ENCODE peak calls at places on chromosomes 4 and X, in five cellular contexts. D, P, H, U and B are unnamed samples.

GRCh38 chr4:110164251-110164650 is 34.2 kb downstream of the ELOVL6 start:
- DNase-seq in D (no peak), H (no peak), P (no peak), U (no peak), B (no peak)

GRCh38 chr4:39514888-39515401 is 12.3 kb downstream of the UGDH start:
- DNase-seq in U (no peak), D (no peak), P (no peak), H (peak; percentile 96), B (no peak)

GRCh38 chr4:100738388-100739165 is 220.8 kb upstream of the EMCN start:
- DNase-seq in U (peak; percentile 75), H (peak; percentile 85), P (no peak), D (no peak), B (no peak)

GRCh38 chr4:81466841-81467671 is 4.7 kb downstream of the RASGEF1B start:
- DNase-seq in U (peak; percentile 20), P (no peak), H (peak; percentile 53), D (peak; percentile 47), B (peak; percentile 50)

GRCh38 chr4:80162418-80162817 is 34.9 kb upstream of the PRDM8 start:
- DNase-seq in U (no peak), H (no peak), D (no peak), P (no peak), B (no peak)

GRCh38 chrX:123814343-123814742 is 45.5 kb upstream of the XIAP start:
- DNase-seq in P (no peak), U (no peak), D (no peak), H (no peak), B (no peak)

GRCh38 chr4:157204634-157205244 is 15.8 kb upstream of the GRIA2 start:
- DNase-seq in P (no peak), U (no peak), D (peak; percentile 86), H (peak; percentile 76), B (no peak)

GRCh38 chrX:47936224-47936939 is 67.4 kb downstream of the ZNF182 start:
- DNase-seq in U (no peak), D (no peak), P (no peak), H (no peak), B (no peak)

GRCh38 chrX:103398321-103398937 is 22.1 kb downstream of the BEX3 start:
- DNase-seq in P (no peak), U (no peak), H (peak; percentile 64), D (no peak), B (no peak)

GRCh38 chr4:171538601-171539100 is 274.6 kb upstream of the GALNTL6 start:
- DNase-seq in H (no peak), D (no peak), U (no peak), P (no peak), B (no peak)

GRCh38 chrX:14501312-14501711 is 28.0 kb upstream of the GLRA2 start:
- DNase-seq in D (no peak), U (no peak), P (no peak), H (no peak), B (no peak)

GRCh38 chrX:137430984-137431475 is 134.9 kb upstream of the ZIC3 start:
- DNase-seq in H (no peak), P (no peak), U (no peak), D (no peak), B (no peak)

GRCh38 chr4:39721788-39722187 is 23.9 kb downstream of the UBE2K start:
- DNase-seq in U (no peak), H (no peak), D (no peak), P (no peak), B (no peak)

GRCh38 chrX:141641138-141641537 is 51.6 kb downstream of the SPANXA2 start:
- DNase-seq in U (no peak), H (no peak), D (no peak), P (no peak), B (no peak)

DNA sequence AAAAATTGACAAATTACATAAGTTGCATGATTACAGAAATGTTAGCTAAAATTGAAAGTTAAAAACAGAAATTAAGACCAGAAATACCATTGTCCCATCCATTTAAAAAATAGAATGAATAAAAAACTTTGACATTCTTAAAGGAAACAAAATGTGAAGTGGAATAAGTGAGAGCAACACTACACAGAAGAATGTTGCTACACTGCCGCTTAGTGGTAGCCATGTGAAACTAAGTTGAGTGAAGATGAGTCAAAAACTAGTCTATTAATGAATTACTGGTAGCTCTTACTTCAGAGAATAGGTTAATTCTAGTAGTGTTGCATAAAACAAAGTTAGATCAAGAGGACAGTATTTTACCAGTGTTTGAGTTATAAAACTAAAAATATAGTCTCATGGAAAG is 571.0 kb upstream of the KLHL4 start:
- DNase-seq in H (peak; percentile 43), P (no peak), D (no peak), U (no peak), B (no peak)
- TF ChIP-seq CTCF in H (peak; percentile 19), P (peak; percentile 42), D (peak; percentile 91), U (peak; percentile 49), B (peak; percentile 10)

DNA sequence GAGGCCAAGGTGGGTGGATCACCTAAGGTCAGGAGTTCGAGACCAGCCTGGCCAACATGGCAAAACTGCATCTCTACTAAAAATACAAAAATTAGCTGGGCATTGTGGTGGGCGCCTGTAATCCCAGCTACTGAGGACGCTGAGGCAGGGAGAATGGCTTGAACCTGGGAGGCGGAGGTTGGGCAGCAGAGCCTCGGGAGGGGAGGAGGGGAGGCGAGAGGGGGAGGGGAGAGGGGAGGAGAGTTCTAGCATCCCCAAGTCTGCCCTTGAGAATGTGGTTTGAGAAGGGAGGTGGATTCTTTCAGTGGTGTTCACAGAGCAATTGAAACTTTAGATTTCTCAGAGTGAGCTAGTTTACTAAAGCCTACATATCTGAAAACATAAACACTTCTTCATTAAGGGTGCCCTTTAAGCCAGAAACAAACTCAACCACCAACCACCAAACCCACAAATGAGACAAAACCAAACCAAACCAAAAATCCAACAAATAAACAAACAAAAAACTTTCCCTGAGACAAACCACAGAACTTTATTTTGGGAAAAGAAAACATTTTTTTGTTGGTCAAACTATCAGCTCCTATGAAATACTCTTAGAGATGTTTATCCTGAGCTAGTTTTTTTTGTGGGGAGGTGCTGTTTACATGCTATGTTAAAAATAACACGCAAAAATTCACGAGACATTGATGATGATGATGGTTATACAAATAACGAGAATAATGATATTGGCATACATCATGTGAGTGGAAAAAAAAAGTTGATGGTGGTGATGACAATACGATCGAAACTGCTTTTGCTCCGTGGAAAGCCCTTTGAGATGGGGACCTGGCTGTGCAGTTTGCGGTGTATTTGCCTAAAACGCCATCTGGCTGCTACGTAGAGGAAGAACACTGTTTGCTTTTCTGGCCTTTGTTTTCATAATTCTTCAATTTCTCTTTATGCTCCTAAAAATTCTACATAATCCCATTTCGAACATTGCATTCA is 98.2 kb upstream of the PRKX start:
- DNase-seq in D (no peak), U (no peak), P (no peak), H (peak; percentile 48), B (no peak)
- TF ChIP-seq CTCF in D (peak; percentile 71), U (peak; percentile 40), P (no peak), H (peak; percentile 65), B (peak; percentile 56)

DNA sequence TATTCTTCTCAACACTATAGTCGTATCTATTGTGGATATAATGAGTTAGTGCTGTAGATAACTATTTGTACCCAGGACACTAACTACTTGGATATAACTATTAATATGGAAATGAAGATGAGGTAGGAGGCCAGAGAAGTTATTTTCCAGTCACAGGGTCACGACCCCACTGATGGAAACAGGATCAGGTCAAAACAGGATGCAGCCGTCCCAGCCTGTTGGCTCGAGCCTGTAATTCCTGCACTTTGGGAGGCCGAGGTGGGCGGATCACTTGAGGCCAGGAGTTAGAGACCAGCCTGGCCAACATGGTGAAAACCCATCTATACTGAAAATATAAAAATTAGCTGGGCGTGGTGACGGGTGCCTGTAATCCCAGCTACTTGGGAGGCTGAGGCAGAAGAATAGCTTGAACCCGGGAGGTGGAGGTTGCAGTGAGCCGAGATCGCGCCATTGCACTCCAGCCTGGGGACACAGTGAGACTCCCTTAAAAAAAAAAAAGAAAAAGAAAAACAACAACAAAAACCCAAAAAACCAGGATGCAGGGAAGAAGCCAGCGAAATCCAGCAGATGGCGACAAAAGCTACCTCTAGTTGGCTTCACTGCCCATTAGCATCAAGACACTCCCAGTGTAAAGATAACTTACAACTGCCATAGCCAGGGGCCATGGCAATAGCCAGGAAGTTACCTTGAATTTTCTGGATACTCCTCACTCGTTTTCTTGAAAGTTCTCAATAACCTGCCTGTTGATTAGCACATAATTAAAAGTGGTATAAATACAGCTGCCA is 37.9 kb upstream of the NKAP start:
- DNase-seq in P (no peak), H (peak; percentile 47), D (peak; percentile 60), U (no peak), B (no peak)
- TF ChIP-seq CTCF in P (peak; percentile 17), H (peak; percentile 51), D (peak; percentile 71), U (peak; percentile 50), B (peak; percentile 51)

GRCh38 chrX:149010899-149011224 is 494.2 kb downstream of the IDS start:
- DNase-seq in D (no peak), U (no peak), H (no peak), P (no peak), B (no peak)
- TF ChIP-seq CTCF in D (no peak), U (no peak), H (no peak), P (no peak), B (no peak)

GRCh38 chr4:88673886-88674285 is 23.7 kb downstream of the NAP1L5 start:
- DNase-seq in U (no peak), P (no peak), D (no peak), H (no peak), B (no peak)

GRCh38 chr4:88674989-88675388 is 22.6 kb downstream of the NAP1L5 start:
- DNase-seq in D (no peak), U (no peak), H (no peak), P (no peak), B (no peak)

GRCh38 chr4:88674565-88674964 is 23.1 kb downstream of the NAP1L5 start:
- DNase-seq in U (no peak), H (no peak), D (no peak), P (no peak), B (no peak)

GRCh38 chr4:88675543-88675942 is 22.1 kb downstream of the NAP1L5 start:
- DNase-seq in P (no peak), H (no peak), U (no peak), D (no peak), B (no peak)

DNA sequence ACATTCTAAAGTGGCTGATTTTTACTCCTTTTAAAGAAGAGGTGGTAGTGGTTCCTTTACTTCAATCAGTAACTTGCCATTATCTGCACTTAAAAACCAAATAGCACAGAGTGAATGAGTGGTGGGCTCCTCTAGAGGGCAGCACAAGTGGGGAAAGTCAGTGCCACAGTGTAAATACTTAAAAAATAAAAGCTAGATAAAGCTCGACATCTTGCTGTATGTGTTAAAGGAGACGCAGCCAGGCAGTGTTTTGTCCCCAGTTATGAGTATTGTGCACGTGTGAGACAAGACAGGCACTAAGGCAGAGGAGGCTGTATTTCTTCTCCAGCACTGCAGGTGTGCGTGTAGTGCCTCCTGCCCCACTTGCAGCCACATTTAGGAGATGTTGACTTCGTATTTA is 24.6 kb downstream of the NAP1L5 start:
- DNase-seq in U (no peak), P (no peak), H (peak; percentile 30), D (peak; percentile 44), B (no peak)
- TF ChIP-seq CTCF in U (peak; percentile 61), P (peak; percentile 46), H (peak; percentile 51), D (peak; percentile 86), B (peak; percentile 30)